ENCODE peak calls at places on chromosomes 16 and 17, in ten cellular contexts. E, Z, O, X, Y, L, J, F, M and D are unnamed samples.

GRCh38 chr16:66344533-66345145 is 21.9 kb upstream of the CDH5 start:
- DNase-seq in J (peak), M (peak), L (no peak), F (peak), Y (no peak), O (peak), E (no peak), X (no peak), Z (peak), D (peak)

GRCh38 chr17:44536090-44536960 is 21.0 kb upstream of the FZD2 start:
- DNase-seq in O (peak), Z (no peak), F (peak), Y (no peak), J (peak), L (no peak), X (peak), M (no peak), E (no peak), D (no peak)

GRCh38 chr17:353213-353837 is 718 bp upstream of the RPH3AL start:
- DNase-seq in F (no peak), O (no peak), Z (no peak), M (no peak), Y (no peak), J (no peak), X (no peak), E (no peak), L (no peak), D (no peak)

GRCh38 chr16:46801428-46802049 is 29.4 kb downstream of the C16orf87 start:
- DNase-seq in X (no peak), F (peak), M (peak), O (peak), J (no peak), L (no peak), E (no peak), Y (no peak), Z (no peak), D (peak)

GRCh38 chr17:39187152-39187830 is 10.2 kb downstream of the CACNB1 start:
- DNase-seq in O (no peak), J (no peak), F (no peak), E (no peak), L (no peak), Y (no peak), Z (no peak), X (no peak), M (no peak), D (no peak)

GRCh38 chr17:78325076-78325712 is 34.7 kb downstream of the SOCS3 start:
- DNase-seq in L (no peak), F (peak), O (peak), Z (no peak), J (peak), M (peak), X (peak), Y (no peak), E (peak), D (no peak)

GRCh38 chr17:337453-337852 is 15.2 kb downstream of the RPH3AL start:
- DNase-seq in Z (no peak), J (no peak), O (no peak), E (peak), Y (no peak), L (no peak), X (no peak), F (no peak), M (no peak), D (no peak)

GRCh38 chr16:86831366-86831765 is 253.0 kb downstream of the FOXL1 start:
- DNase-seq in E (no peak), O (no peak), J (no peak), X (no peak), F (no peak), Y (no peak), L (no peak), M (no peak), Z (no peak), D (no peak)

GRCh38 chr17:1709971-1710806 is at the start of gene TLCD2:
- DNase-seq in Y (peak), Z (peak), L (no peak), J (peak), X (peak), E (peak), M (peak), F (peak), O (peak), D (peak)

GRCh38 chr17:61349350-61349749 is 50.3 kb upstream of the TBX2 start:
- DNase-seq in Y (no peak), O (no peak), F (peak), J (no peak), M (no peak), L (no peak), Z (no peak), E (no peak), X (no peak), D (no peak)

GRCh38 chr16:19116711-19117449 is 3.1 kb downstream of the ITPRIPL2 start:
- DNase-seq in Y (no peak), J (peak), O (peak), E (no peak), L (no peak), Z (peak), X (no peak), M (peak), F (peak), D (peak)

GRCh38 chr17:12136243-12136642 is 115.6 kb downstream of the MAP2K4 start:
- DNase-seq in Z (no peak), Y (no peak), X (no peak), L (no peak), F (no peak), J (peak), M (no peak), E (no peak), O (no peak), D (no peak)

GRCh38 chr17:8807070-8807550 is 7.9 kb upstream of the MFSD6L start:
- DNase-seq in L (no peak), M (no peak), E (no peak), J (no peak), X (no peak), O (no peak), Y (no peak), F (peak), Z (no peak), D (peak)

GRCh38 chr17:57442914-57443571 is 186.7 kb downstream of the MSI2 start:
- DNase-seq in X (peak), F (peak), Z (peak), J (peak), L (no peak), Y (no peak), M (no peak), E (no peak), O (peak), D (peak)

GRCh38 chr16:84266451-84266850 is 26.6 kb upstream of the KCNG4 start:
- DNase-seq in L (no peak), X (peak), O (peak), M (peak), E (no peak), Z (peak), F (peak), Y (no peak), J (peak), D (peak)

GRCh38 chr17:77212833-77213777 is 72.3 kb downstream of the SEC14L1 start:
- DNase-seq in L (no peak), J (no peak), Z (no peak), E (no peak), X (peak), F (no peak), M (no peak), O (no peak), Y (no peak), D (no peak)

GRCh38 chr17:48578616-48579560 is 738 bp upstream of the HOXB4 start:
- DNase-seq in J (peak), L (no peak), E (no peak), O (no peak), Z (peak), X (no peak), F (no peak), M (peak), Y (no peak), D (no peak)
- TF ChIP-seq CTCF in J (no peak), L (no peak), E (no peak), O (no peak), Z (no peak), X (no peak), F (no peak), M (no peak), Y (no peak), D (no peak)

GRCh38 chr17:81712468-81713003 is 452 bp downstream of the SLC25A10 start:
- DNase-seq in J (no peak), Z (peak), Y (peak), E (peak), X (no peak), F (peak), L (no peak), M (no peak), O (peak), D (peak)

GRCh38 chr17:81713004-81713555 is 996 bp downstream of the SLC25A10 start:
- DNase-seq in F (no peak), E (no peak), Z (peak), J (no peak), M (no peak), O (no peak), Y (peak), X (no peak), L (no peak), D (peak)

GRCh38 chr17:81708739-81709185 is 3.3 kb upstream of the SLC25A10 start:
- DNase-seq in E (no peak), Y (no peak), X (no peak), M (no peak), Z (no peak), O (no peak), J (no peak), L (no peak), F (no peak), D (no peak)

GRCh38 chr17:81711814-81712467 is at the start of gene SLC25A10:
- DNase-seq in L (no peak), Z (peak), M (peak), J (peak), O (peak), F (peak), X (peak), Y (peak), E (peak), D (peak)

DNA sequence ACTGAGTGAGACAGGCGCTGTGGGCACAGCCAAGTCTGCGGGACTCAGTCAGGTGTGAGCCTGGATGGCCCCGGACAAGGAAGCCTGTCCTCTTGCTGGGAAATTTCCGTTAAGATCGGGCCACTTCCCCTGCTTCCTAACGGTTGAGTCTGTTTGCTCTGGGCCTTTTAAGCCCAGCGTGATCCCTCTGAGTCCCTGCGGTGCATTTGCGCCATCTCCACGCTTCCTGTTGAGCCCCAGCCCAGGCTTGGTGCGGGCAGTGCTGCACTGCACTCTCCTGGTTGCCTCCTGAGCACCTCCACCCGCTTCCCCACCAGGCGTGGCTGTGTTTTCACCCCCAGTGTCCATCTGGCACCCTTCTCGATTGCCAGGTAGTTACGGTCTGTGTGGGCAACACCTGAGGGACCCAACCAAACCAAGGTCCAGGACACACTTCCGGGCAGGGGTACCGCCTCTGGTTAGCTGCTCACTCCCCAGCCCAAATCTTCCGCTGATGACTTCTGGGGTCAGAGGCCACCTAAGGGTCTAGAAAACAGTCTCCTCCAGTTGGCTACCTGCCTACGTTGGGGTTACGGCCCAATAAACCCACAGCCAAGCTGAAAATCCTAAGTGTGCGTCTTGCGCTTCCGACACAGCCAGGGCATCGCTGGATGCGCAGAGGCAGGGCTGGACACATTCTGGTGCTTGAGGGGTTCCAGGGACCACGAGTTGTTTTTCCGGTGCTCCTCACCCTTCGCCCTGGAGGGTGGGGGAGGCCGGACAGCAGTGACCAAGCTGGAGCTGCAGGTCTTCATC is 1.4 kb upstream of the SLC25A10 start:
- DNase-seq in Z (no peak), O (peak), X (no peak), Y (no peak), E (peak), J (no peak), M (no peak), L (no peak), F (peak), D (peak)
- H3K4me3 ChIP-seq in Z (no peak), O (peak), X (peak), Y (no peak), E (no peak), J (no peak), M (no peak), L (no peak), F (no peak), D (peak)

DNA sequence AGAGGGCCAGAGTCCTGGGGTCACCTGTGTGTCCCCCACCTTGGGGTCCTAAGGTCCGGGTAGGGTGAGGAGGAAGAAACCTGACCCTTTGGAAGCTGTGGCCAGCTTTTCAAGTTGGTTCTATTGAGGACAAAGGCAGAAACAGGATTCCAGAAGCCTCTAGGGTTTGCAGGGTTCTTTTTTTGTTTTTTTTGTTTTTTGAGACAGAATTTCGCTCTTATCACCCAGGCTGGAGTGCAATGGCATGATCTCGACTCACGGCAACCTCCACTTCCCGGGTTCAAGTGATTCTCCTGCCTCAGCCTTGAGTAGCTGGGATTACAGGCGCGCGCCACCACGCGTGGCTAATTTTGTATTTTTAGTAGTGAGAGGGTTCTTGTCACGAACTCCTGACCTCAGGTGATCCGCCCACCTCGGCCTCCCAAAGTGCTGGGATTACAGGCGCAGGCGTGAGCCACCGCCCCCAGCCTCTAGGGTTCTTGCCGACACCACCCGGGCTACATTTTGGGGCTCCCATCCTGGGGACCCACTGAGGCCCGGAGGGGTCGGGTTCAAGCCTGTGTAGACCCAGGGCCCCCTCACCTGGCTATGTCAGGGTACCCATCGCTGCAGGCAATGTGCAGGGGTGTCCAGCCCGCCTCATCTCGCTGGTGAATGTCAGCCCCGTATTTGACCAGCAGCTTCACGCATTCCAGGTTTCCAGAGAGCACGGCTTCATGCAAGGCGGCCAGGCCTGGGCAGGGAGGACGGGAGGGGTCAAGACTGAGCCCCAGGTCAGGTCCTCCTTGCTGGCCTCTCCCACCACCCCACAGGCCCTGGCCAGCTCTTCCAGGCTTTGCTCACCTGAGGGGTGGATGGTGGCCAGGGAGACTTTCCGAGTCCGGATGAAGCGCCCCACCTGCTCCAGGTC is 674 bp downstream of the PPP1R27 start:
- DNase-seq in J (no peak), F (no peak), O (no peak), E (no peak), X (no peak), Z (no peak), Y (no peak), M (no peak), L (no peak), D (no peak)
- TF ChIP-seq CTCF in J (no peak), F (no peak), O (no peak), E (no peak), X (no peak), Z (no peak), Y (no peak), M (no peak), L (no peak), D (no peak)

DNA sequence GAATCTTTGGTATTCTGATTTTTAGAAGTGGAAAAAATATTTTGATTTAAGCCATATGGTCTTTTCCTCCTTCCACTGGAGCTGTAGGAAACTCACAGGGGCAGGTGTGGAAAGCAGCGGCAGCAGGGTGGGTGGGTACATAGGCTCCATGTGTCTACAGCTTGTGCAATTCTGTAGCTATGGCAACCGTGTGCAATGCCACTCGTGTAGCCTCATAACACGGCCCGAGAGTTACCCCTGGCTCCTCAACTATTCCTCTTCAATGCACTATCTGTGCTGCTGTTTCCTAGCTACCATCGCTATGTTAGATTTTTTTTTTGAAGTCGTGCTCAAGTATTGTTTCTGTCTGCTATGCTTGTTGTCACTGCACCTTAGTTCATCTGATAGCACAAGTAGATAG is 32.0 kb upstream of the TANC2 start:
- DNase-seq in O (peak), X (no peak), J (no peak), L (no peak), Z (no peak), F (peak), M (no peak), Y (no peak), E (no peak), D (no peak)
- H3K4me3 ChIP-seq in O (no peak), X (no peak), J (no peak), L (no peak), Z (no peak), F (no peak), M (no peak), Y (no peak), E (no peak), D (no peak)

GRCh38 chr17:74380086-74380958 is 13.0 kb downstream of the GPR142 start:
- DNase-seq in Y (no peak), E (no peak), J (no peak), O (no peak), Z (peak), F (no peak), M (no peak), L (no peak), X (no peak), D (peak)
- TF ChIP-seq CTCF in Y (peak), E (no peak), J (no peak), O (no peak), Z (peak), F (no peak), M (no peak), L (no peak), X (no peak), D (peak)

DNA sequence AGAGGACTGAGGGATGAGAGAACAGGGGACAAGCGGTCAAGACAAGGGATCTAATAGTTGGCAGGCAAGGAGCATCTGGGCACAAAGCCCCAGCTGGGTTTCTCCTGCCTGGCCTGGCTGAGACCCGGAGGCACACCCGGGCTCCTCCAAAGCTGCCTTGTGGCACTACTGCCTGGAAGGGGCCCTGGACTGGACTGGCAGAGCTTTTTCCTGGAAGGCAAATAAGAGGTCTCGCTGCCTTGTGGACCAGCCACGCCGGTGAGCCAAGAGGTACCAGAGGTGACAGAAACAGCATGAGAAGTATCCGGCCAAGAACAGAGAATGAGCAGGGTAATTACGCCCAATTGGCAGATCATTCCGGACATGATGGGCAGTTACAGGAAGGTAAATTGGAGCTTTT is 64.6 kb downstream of the GTF3C1 start:
- DNase-seq in J (no peak), X (no peak), Z (no peak), O (no peak), Y (no peak), L (no peak), F (no peak), M (no peak), E (no peak), D (no peak)
- H3K4me3 ChIP-seq in J (no peak), X (no peak), Z (no peak), O (no peak), Y (no peak), L (no peak), F (no peak), M (no peak), E (no peak), D (no peak)